ENCODE peak calls at places on chromosomes 11 and 22, in nine cellular contexts. One of them, this sample, is unnamed. For H3K27me3, the result is how much of the 10 kb centered on the place peaks cover.

GRCh38 chr11:58525037-58525614 is 17.2 kb upstream of the OR5B21 start:
- DNase-seq in uterus: no peak
- DNase-seq in heart right ventricle: no peak
- DNase-seq in breast epithelium: no peak
- DNase-seq in pancreas: no peak
- DNase-seq in psoas muscle: no peak
- DNase-seq in small intestine: peak
- DNase-seq in stomach: no peak
- DNase-seq in right cardiac atrium: no peak
- DNase-seq in this sample: no peak

GRCh38 chr11:117985953-117986887 is at the start of gene IL10RA:
- DNase-seq in uterus: peak
- DNase-seq in heart right ventricle: peak
- DNase-seq in breast epithelium: no peak
- DNase-seq in pancreas: peak
- DNase-seq in psoas muscle: peak
- DNase-seq in small intestine: peak
- DNase-seq in stomach: peak
- DNase-seq in right cardiac atrium: peak
- DNase-seq in this sample: peak

GRCh38 chr11:123822022-123822421 is 15.9 kb upstream of the OR6M1 start:
- DNase-seq in uterus: no peak
- DNase-seq in heart right ventricle: no peak
- DNase-seq in breast epithelium: no peak
- DNase-seq in pancreas: no peak
- DNase-seq in psoas muscle: no peak
- DNase-seq in small intestine: peak
- DNase-seq in stomach: no peak
- DNase-seq in right cardiac atrium: no peak
- DNase-seq in this sample: no peak

GRCh38 chr22:36180928-36181327 is 20.4 kb upstream of the APOL3 start:
- DNase-seq in uterus: no peak
- DNase-seq in heart right ventricle: no peak
- DNase-seq in breast epithelium: no peak
- DNase-seq in pancreas: no peak
- DNase-seq in psoas muscle: no peak
- DNase-seq in small intestine: no peak
- DNase-seq in stomach: no peak
- DNase-seq in right cardiac atrium: no peak
- DNase-seq in this sample: no peak

GRCh38 chr11:73141031-73141308 is 1.1 kb downstream of the FCHSD2 start:
- DNase-seq in uterus: no peak
- DNase-seq in heart right ventricle: no peak
- DNase-seq in breast epithelium: no peak
- DNase-seq in pancreas: peak
- DNase-seq in psoas muscle: peak
- DNase-seq in small intestine: no peak
- DNase-seq in stomach: no peak
- DNase-seq in right cardiac atrium: no peak
- DNase-seq in this sample: peak

GRCh38 chr11:34305095-34305692 is 52.6 kb downstream of the ABTB2 start:
- DNase-seq in uterus: no peak
- DNase-seq in heart right ventricle: no peak
- DNase-seq in breast epithelium: no peak
- DNase-seq in pancreas: no peak
- DNase-seq in psoas muscle: no peak
- DNase-seq in small intestine: no peak
- DNase-seq in stomach: no peak
- DNase-seq in right cardiac atrium: no peak
- DNase-seq in this sample: no peak

GRCh38 chr11:42237701-42238235 is 778.3 kb upstream of the LRRC4C start:
- DNase-seq in uterus: no peak
- DNase-seq in heart right ventricle: no peak
- DNase-seq in breast epithelium: no peak
- DNase-seq in pancreas: no peak
- DNase-seq in psoas muscle: no peak
- DNase-seq in small intestine: no peak
- DNase-seq in stomach: no peak
- DNase-seq in right cardiac atrium: no peak
- DNase-seq in this sample: no peak

GRCh38 chr22:36435516-36436415 is 45.7 kb downstream of the TXN2 start:
- DNase-seq in uterus: no peak
- DNase-seq in heart right ventricle: no peak
- DNase-seq in breast epithelium: peak
- DNase-seq in pancreas: peak
- DNase-seq in psoas muscle: no peak
- DNase-seq in small intestine: peak
- DNase-seq in stomach: peak
- DNase-seq in right cardiac atrium: peak
- DNase-seq in this sample: peak

GRCh38 chr11:2420502-2421225 is 20.1 kb downstream of the TSSC4 start:
- DNase-seq in uterus: peak
- DNase-seq in heart right ventricle: peak
- DNase-seq in breast epithelium: peak
- DNase-seq in pancreas: peak
- DNase-seq in psoas muscle: peak
- DNase-seq in small intestine: peak
- DNase-seq in stomach: peak
- DNase-seq in right cardiac atrium: peak
- DNase-seq in this sample: peak

GRCh38 chr11:120652705-120653335 is 141.3 kb downstream of the GRIK4 start:
- DNase-seq in uterus: no peak
- DNase-seq in heart right ventricle: no peak
- DNase-seq in breast epithelium: no peak
- DNase-seq in pancreas: no peak
- DNase-seq in psoas muscle: no peak
- DNase-seq in small intestine: no peak
- DNase-seq in stomach: no peak
- DNase-seq in right cardiac atrium: no peak
- DNase-seq in this sample: no peak

GRCh38 chr11:120651836-120652235 is 140.3 kb downstream of the GRIK4 start:
- DNase-seq in uterus: no peak
- DNase-seq in heart right ventricle: no peak
- DNase-seq in breast epithelium: no peak
- DNase-seq in pancreas: no peak
- DNase-seq in psoas muscle: no peak
- DNase-seq in small intestine: no peak
- DNase-seq in stomach: no peak
- DNase-seq in right cardiac atrium: no peak
- DNase-seq in this sample: no peak

GRCh38 chr11:120648706-120649250 is 137.2 kb downstream of the GRIK4 start:
- DNase-seq in uterus: no peak
- DNase-seq in heart right ventricle: no peak
- DNase-seq in breast epithelium: no peak
- DNase-seq in pancreas: no peak
- DNase-seq in psoas muscle: no peak
- DNase-seq in small intestine: no peak
- DNase-seq in stomach: no peak
- DNase-seq in right cardiac atrium: no peak
- DNase-seq in this sample: no peak

GRCh38 chr11:120649316-120649715 is 137.8 kb downstream of the GRIK4 start:
- DNase-seq in uterus: no peak
- DNase-seq in heart right ventricle: no peak
- DNase-seq in breast epithelium: no peak
- DNase-seq in pancreas: no peak
- DNase-seq in psoas muscle: no peak
- DNase-seq in small intestine: no peak
- DNase-seq in stomach: no peak
- DNase-seq in right cardiac atrium: no peak
- DNase-seq in this sample: no peak

GRCh38 chr11:120651396-120651795 is 139.8 kb downstream of the GRIK4 start:
- DNase-seq in uterus: no peak
- DNase-seq in heart right ventricle: no peak
- DNase-seq in breast epithelium: no peak
- DNase-seq in pancreas: no peak
- DNase-seq in psoas muscle: no peak
- DNase-seq in small intestine: no peak
- DNase-seq in stomach: no peak
- DNase-seq in right cardiac atrium: no peak
- DNase-seq in this sample: no peak
- H3K27me3 ChIP-seq in uterus: under half
- H3K27me3 ChIP-seq in heart right ventricle: under half
- H3K27me3 ChIP-seq in breast epithelium: under half
- H3K27me3 ChIP-seq in pancreas: under half
- H3K27me3 ChIP-seq in psoas muscle: under half
- H3K27me3 ChIP-seq in small intestine: under half
- H3K27me3 ChIP-seq in stomach: under half
- H3K27me3 ChIP-seq in right cardiac atrium: under half
- H3K27me3 ChIP-seq in this sample: under half

GRCh38 chr11:90251599-90251998 is 28.8 kb upstream of the CHORDC1 start:
- DNase-seq in uterus: no peak
- DNase-seq in heart right ventricle: no peak
- DNase-seq in breast epithelium: no peak
- DNase-seq in pancreas: no peak
- DNase-seq in psoas muscle: no peak
- DNase-seq in small intestine: no peak
- DNase-seq in stomach: no peak
- DNase-seq in right cardiac atrium: no peak
- DNase-seq in this sample: no peak
- H3K4me3 ChIP-seq in uterus: no peak
- H3K4me3 ChIP-seq in heart right ventricle: no peak
- H3K4me3 ChIP-seq in breast epithelium: no peak
- H3K4me3 ChIP-seq in pancreas: no peak
- H3K4me3 ChIP-seq in psoas muscle: no peak
- H3K4me3 ChIP-seq in small intestine: no peak
- H3K4me3 ChIP-seq in stomach: no peak
- H3K4me3 ChIP-seq in right cardiac atrium: no peak
- H3K4me3 ChIP-seq in this sample: no peak

DNA sequence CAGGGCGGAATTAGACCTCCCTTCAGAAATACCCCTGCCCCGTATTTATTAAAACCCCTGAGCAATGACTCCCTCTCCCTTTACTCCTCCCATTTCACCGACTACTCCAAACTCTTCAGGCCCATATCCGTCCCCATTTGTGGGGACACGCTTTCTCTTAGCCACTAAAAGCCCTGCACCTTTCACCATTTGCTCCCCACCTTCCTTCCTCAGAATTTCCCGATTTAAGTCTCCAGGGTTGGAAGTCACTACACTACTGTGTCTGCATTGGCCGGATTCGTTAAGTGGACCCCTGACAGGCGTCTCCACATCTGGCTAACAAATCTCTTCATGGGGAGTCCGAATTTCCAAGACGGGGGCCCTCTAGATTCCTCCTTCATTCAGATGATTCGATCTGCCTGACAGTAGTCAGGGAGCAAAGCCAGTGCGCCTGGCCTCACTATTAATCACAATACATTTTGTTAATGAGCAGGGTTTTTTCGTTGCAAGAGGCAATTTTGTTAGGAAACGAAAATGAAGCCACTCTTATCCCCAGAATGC is 4.5 kb downstream of the SLC17A6 start:
- DNase-seq in uterus: no peak
- DNase-seq in heart right ventricle: no peak
- DNase-seq in breast epithelium: no peak
- DNase-seq in pancreas: no peak
- DNase-seq in psoas muscle: no peak
- DNase-seq in small intestine: no peak
- DNase-seq in stomach: no peak
- DNase-seq in right cardiac atrium: no peak
- DNase-seq in this sample: no peak
- H3K27me3 ChIP-seq in uterus: half or more
- H3K27me3 ChIP-seq in heart right ventricle: half or more
- H3K27me3 ChIP-seq in breast epithelium: under half
- H3K27me3 ChIP-seq in pancreas: under half
- H3K27me3 ChIP-seq in psoas muscle: under half
- H3K27me3 ChIP-seq in small intestine: under half
- H3K27me3 ChIP-seq in stomach: under half
- H3K27me3 ChIP-seq in right cardiac atrium: under half
- H3K27me3 ChIP-seq in this sample: under half

GRCh38 chr11:86792150-86792549 is 8.2 kb upstream of the PRSS23 start:
- DNase-seq in uterus: no peak
- DNase-seq in heart right ventricle: no peak
- DNase-seq in breast epithelium: no peak
- DNase-seq in pancreas: no peak
- DNase-seq in psoas muscle: no peak
- DNase-seq in small intestine: no peak
- DNase-seq in stomach: no peak
- DNase-seq in right cardiac atrium: no peak
- DNase-seq in this sample: no peak

GRCh38 chr11:86793307-86793706 is 7.0 kb upstream of the PRSS23 start:
- DNase-seq in uterus: no peak
- DNase-seq in heart right ventricle: no peak
- DNase-seq in breast epithelium: no peak
- DNase-seq in pancreas: no peak
- DNase-seq in psoas muscle: no peak
- DNase-seq in small intestine: no peak
- DNase-seq in stomach: no peak
- DNase-seq in right cardiac atrium: no peak
- DNase-seq in this sample: no peak

GRCh38 chr11:86787651-86788050 is 12.7 kb upstream of the PRSS23 start:
- DNase-seq in uterus: no peak
- DNase-seq in heart right ventricle: no peak
- DNase-seq in breast epithelium: no peak
- DNase-seq in pancreas: no peak
- DNase-seq in psoas muscle: no peak
- DNase-seq in small intestine: peak
- DNase-seq in stomach: no peak
- DNase-seq in right cardiac atrium: no peak
- DNase-seq in this sample: no peak

GRCh38 chr11:86790073-86790727 is 10.1 kb upstream of the PRSS23 start:
- DNase-seq in uterus: no peak
- DNase-seq in heart right ventricle: no peak
- DNase-seq in breast epithelium: no peak
- DNase-seq in pancreas: no peak
- DNase-seq in psoas muscle: no peak
- DNase-seq in small intestine: no peak
- DNase-seq in stomach: no peak
- DNase-seq in right cardiac atrium: no peak
- DNase-seq in this sample: no peak

DNA sequence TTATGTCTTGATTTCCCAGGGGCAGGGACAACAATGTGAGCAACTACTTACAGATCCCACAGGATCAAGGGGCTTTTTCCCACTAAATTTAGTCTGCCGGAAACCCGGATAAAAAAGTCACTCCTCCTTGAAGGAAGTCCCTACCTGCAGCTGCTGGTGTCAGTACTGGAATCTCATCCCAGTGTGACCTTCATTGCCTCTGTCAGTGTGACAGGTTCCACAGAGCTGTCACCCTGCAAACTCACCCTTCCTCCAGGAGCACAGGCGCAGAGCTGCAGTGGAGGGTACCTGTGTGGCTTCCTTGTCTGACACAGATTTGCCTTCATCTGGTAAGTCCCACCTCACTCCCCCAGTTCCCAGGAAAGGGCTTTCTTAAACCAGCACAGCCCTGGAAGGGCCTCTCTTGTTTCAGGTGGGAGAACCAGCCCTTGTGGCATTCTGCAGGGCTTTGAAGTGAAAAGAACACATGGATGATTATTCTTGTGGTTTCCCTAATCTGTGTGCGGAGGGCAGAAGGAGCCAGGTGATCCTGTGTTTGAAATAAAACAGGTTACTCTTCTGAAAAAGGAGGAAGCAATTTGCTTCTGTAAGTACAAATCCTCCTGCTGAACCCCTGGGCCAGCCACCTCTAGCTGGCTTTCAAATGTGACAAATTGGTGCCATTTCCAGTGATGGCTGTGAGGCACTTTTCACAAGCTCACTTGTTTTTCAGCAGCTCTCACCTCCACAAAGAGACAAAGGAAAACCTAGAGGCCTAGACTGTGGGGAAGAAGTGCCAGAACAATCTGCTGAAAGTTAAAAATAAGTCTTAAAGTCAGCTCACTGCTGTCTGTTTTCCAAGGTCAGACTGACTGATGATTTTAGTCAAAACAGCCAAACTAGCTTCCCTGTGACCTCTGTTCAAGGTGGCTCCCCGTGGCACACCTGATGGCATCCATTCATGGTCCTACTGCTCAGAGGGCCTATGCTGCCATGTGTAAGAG is 9.2 kb upstream of the PRSS23 start:
- DNase-seq in uterus: no peak
- DNase-seq in heart right ventricle: no peak
- DNase-seq in breast epithelium: no peak
- DNase-seq in pancreas: no peak
- DNase-seq in psoas muscle: no peak
- DNase-seq in small intestine: no peak
- DNase-seq in stomach: no peak
- DNase-seq in right cardiac atrium: no peak
- DNase-seq in this sample: no peak
- H3K4me3 ChIP-seq in uterus: no peak
- H3K4me3 ChIP-seq in heart right ventricle: no peak
- H3K4me3 ChIP-seq in breast epithelium: no peak
- H3K4me3 ChIP-seq in pancreas: no peak
- H3K4me3 ChIP-seq in psoas muscle: peak
- H3K4me3 ChIP-seq in small intestine: no peak
- H3K4me3 ChIP-seq in stomach: no peak
- H3K4me3 ChIP-seq in right cardiac atrium: no peak
- H3K4me3 ChIP-seq in this sample: no peak

This sample was measured in Peyer's patch.